ENCODE peak calls at places on chromosomes 2 and 18, in six cellular contexts. One of them, this sample, is unnamed.

GRCh38 chr2:43370146-43370545 is 143.7 kb upstream of the ZFP36L2 start:
- DNase-seq in GM23248: no peak
- DNase-seq in GM12891: no peak
- DNase-seq in stimulated activated CD4-positive, alpha-beta T cell treated with anti-CD3 and anti-CD28 coated beads, Interleukin-1b, Interleukin-23, amount 100 ng/mL, for 4 hours: no peak
- DNase-seq in left lung: no peak
- DNase-seq in activated CD8-positive, alpha-beta memory T cell treated with anti-CD3 and anti-CD28 coated beads, Interleukin-2, amount 50 U/mL, for 48 hours: no peak
- DNase-seq in this sample: no peak

GRCh38 chr2:69774984-69775982 is 33.3 kb downstream of the ANXA4 start:
- DNase-seq in GM23248: no peak
- DNase-seq in GM12891: no peak
- DNase-seq in stimulated activated CD4-positive, alpha-beta T cell treated with anti-CD3 and anti-CD28 coated beads, Interleukin-1b, Interleukin-23, amount 100 ng/mL, for 4 hours: no peak
- DNase-seq in left lung: no peak
- DNase-seq in activated CD8-positive, alpha-beta memory T cell treated with anti-CD3 and anti-CD28 coated beads, Interleukin-2, amount 50 U/mL, for 48 hours: no peak
- DNase-seq in this sample: no peak

GRCh38 chr2:100767224-100767653 is 52.7 kb upstream of the NPAS2 start:
- DNase-seq in GM23248: peak
- DNase-seq in GM12891: no peak
- DNase-seq in stimulated activated CD4-positive, alpha-beta T cell treated with anti-CD3 and anti-CD28 coated beads, Interleukin-1b, Interleukin-23, amount 100 ng/mL, for 4 hours: no peak
- DNase-seq in left lung: no peak
- DNase-seq in activated CD8-positive, alpha-beta memory T cell treated with anti-CD3 and anti-CD28 coated beads, Interleukin-2, amount 50 U/mL, for 48 hours: no peak
- DNase-seq in this sample: peak

GRCh38 chr2:71798266-71799012 is 345.1 kb downstream of the DYSF start:
- DNase-seq in GM23248: peak
- DNase-seq in GM12891: no peak
- DNase-seq in stimulated activated CD4-positive, alpha-beta T cell treated with anti-CD3 and anti-CD28 coated beads, Interleukin-1b, Interleukin-23, amount 100 ng/mL, for 4 hours: no peak
- DNase-seq in left lung: no peak
- DNase-seq in activated CD8-positive, alpha-beta memory T cell treated with anti-CD3 and anti-CD28 coated beads, Interleukin-2, amount 50 U/mL, for 48 hours: peak
- DNase-seq in this sample: peak

GRCh38 chr2:219812672-219813071 is 185.2 kb downstream of the SLC4A3 start:
- DNase-seq in GM23248: no peak
- DNase-seq in GM12891: no peak
- DNase-seq in stimulated activated CD4-positive, alpha-beta T cell treated with anti-CD3 and anti-CD28 coated beads, Interleukin-1b, Interleukin-23, amount 100 ng/mL, for 4 hours: no peak
- DNase-seq in left lung: no peak
- DNase-seq in activated CD8-positive, alpha-beta memory T cell treated with anti-CD3 and anti-CD28 coated beads, Interleukin-2, amount 50 U/mL, for 48 hours: no peak
- DNase-seq in this sample: no peak

GRCh38 chr18:54173250-54173649 is 51.2 kb downstream of the MBD2 start:
- DNase-seq in GM23248: no peak
- DNase-seq in GM12891: no peak
- DNase-seq in stimulated activated CD4-positive, alpha-beta T cell treated with anti-CD3 and anti-CD28 coated beads, Interleukin-1b, Interleukin-23, amount 100 ng/mL, for 4 hours: no peak
- DNase-seq in left lung: no peak
- DNase-seq in activated CD8-positive, alpha-beta memory T cell treated with anti-CD3 and anti-CD28 coated beads, Interleukin-2, amount 50 U/mL, for 48 hours: no peak
- DNase-seq in this sample: no peak

GRCh38 chr2:28327963-28328922 is 64.4 kb upstream of the FOSL2 start:
- DNase-seq in GM23248: peak
- DNase-seq in GM12891: no peak
- DNase-seq in stimulated activated CD4-positive, alpha-beta T cell treated with anti-CD3 and anti-CD28 coated beads, Interleukin-1b, Interleukin-23, amount 100 ng/mL, for 4 hours: no peak
- DNase-seq in left lung: no peak
- DNase-seq in activated CD8-positive, alpha-beta memory T cell treated with anti-CD3 and anti-CD28 coated beads, Interleukin-2, amount 50 U/mL, for 48 hours: no peak
- DNase-seq in this sample: peak

GRCh38 chr2:58376592-58376991 is 135.5 kb upstream of the FANCL start:
- DNase-seq in GM23248: peak
- DNase-seq in GM12891: no peak
- DNase-seq in stimulated activated CD4-positive, alpha-beta T cell treated with anti-CD3 and anti-CD28 coated beads, Interleukin-1b, Interleukin-23, amount 100 ng/mL, for 4 hours: no peak
- DNase-seq in left lung: no peak
- DNase-seq in activated CD8-positive, alpha-beta memory T cell treated with anti-CD3 and anti-CD28 coated beads, Interleukin-2, amount 50 U/mL, for 48 hours: no peak
- DNase-seq in this sample: peak

GRCh38 chr18:34991561-34991960 is 49.7 kb upstream of the MAPRE2 start:
- DNase-seq in GM23248: no peak
- DNase-seq in GM12891: no peak
- DNase-seq in stimulated activated CD4-positive, alpha-beta T cell treated with anti-CD3 and anti-CD28 coated beads, Interleukin-1b, Interleukin-23, amount 100 ng/mL, for 4 hours: no peak
- DNase-seq in left lung: no peak
- DNase-seq in activated CD8-positive, alpha-beta memory T cell treated with anti-CD3 and anti-CD28 coated beads, Interleukin-2, amount 50 U/mL, for 48 hours: no peak
- DNase-seq in this sample: no peak

GRCh38 chr2:54899576-54900200 is 150.6 kb downstream of the RTN4 start:
- DNase-seq in GM23248: peak
- DNase-seq in GM12891: no peak
- DNase-seq in stimulated activated CD4-positive, alpha-beta T cell treated with anti-CD3 and anti-CD28 coated beads, Interleukin-1b, Interleukin-23, amount 100 ng/mL, for 4 hours: no peak
- DNase-seq in left lung: no peak
- DNase-seq in activated CD8-positive, alpha-beta memory T cell treated with anti-CD3 and anti-CD28 coated beads, Interleukin-2, amount 50 U/mL, for 48 hours: no peak
- DNase-seq in this sample: peak

GRCh38 chr2:64655873-64656272 is 2.2 kb upstream of the SERTAD2 start:
- DNase-seq in GM23248: no peak
- DNase-seq in GM12891: no peak
- DNase-seq in stimulated activated CD4-positive, alpha-beta T cell treated with anti-CD3 and anti-CD28 coated beads, Interleukin-1b, Interleukin-23, amount 100 ng/mL, for 4 hours: no peak
- DNase-seq in left lung: no peak
- DNase-seq in activated CD8-positive, alpha-beta memory T cell treated with anti-CD3 and anti-CD28 coated beads, Interleukin-2, amount 50 U/mL, for 48 hours: no peak
- DNase-seq in this sample: peak

GRCh38 chr2:211901226-211901625 is 637.4 kb downstream of the ERBB4 start:
- DNase-seq in GM23248: no peak
- DNase-seq in GM12891: no peak
- DNase-seq in stimulated activated CD4-positive, alpha-beta T cell treated with anti-CD3 and anti-CD28 coated beads, Interleukin-1b, Interleukin-23, amount 100 ng/mL, for 4 hours: no peak
- DNase-seq in left lung: no peak
- DNase-seq in activated CD8-positive, alpha-beta memory T cell treated with anti-CD3 and anti-CD28 coated beads, Interleukin-2, amount 50 U/mL, for 48 hours: no peak
- DNase-seq in this sample: no peak

GRCh38 chr18:22282311-22283235 is 113.2 kb downstream of the GATA6 start:
- DNase-seq in GM23248: peak
- DNase-seq in GM12891: no peak
- DNase-seq in stimulated activated CD4-positive, alpha-beta T cell treated with anti-CD3 and anti-CD28 coated beads, Interleukin-1b, Interleukin-23, amount 100 ng/mL, for 4 hours: no peak
- DNase-seq in left lung: no peak
- DNase-seq in activated CD8-positive, alpha-beta memory T cell treated with anti-CD3 and anti-CD28 coated beads, Interleukin-2, amount 50 U/mL, for 48 hours: peak
- DNase-seq in this sample: peak

GRCh38 chr2:8576525-8577157 is 105.2 kb upstream of the ID2 start:
- DNase-seq in GM23248: no peak
- DNase-seq in GM12891: no peak
- DNase-seq in stimulated activated CD4-positive, alpha-beta T cell treated with anti-CD3 and anti-CD28 coated beads, Interleukin-1b, Interleukin-23, amount 100 ng/mL, for 4 hours: no peak
- DNase-seq in left lung: peak
- DNase-seq in activated CD8-positive, alpha-beta memory T cell treated with anti-CD3 and anti-CD28 coated beads, Interleukin-2, amount 50 U/mL, for 48 hours: no peak
- DNase-seq in this sample: no peak

GRCh38 chr18:7870855-7871254 is 303.7 kb downstream of the PTPRM start:
- DNase-seq in GM23248: peak
- DNase-seq in GM12891: no peak
- DNase-seq in stimulated activated CD4-positive, alpha-beta T cell treated with anti-CD3 and anti-CD28 coated beads, Interleukin-1b, Interleukin-23, amount 100 ng/mL, for 4 hours: no peak
- DNase-seq in left lung: no peak
- DNase-seq in activated CD8-positive, alpha-beta memory T cell treated with anti-CD3 and anti-CD28 coated beads, Interleukin-2, amount 50 U/mL, for 48 hours: no peak
- DNase-seq in this sample: peak

GRCh38 chr2:217559084-217559483 is 443.7 kb downstream of the TNS1 start:
- DNase-seq in GM23248: no peak
- DNase-seq in GM12891: no peak
- DNase-seq in stimulated activated CD4-positive, alpha-beta T cell treated with anti-CD3 and anti-CD28 coated beads, Interleukin-1b, Interleukin-23, amount 100 ng/mL, for 4 hours: no peak
- DNase-seq in left lung: no peak
- DNase-seq in activated CD8-positive, alpha-beta memory T cell treated with anti-CD3 and anti-CD28 coated beads, Interleukin-2, amount 50 U/mL, for 48 hours: no peak
- DNase-seq in this sample: no peak

GRCh38 chr2:120221616-120222015 is 1.6 kb downstream of the TMEM185B start:
- DNase-seq in GM23248: no peak
- DNase-seq in GM12891: no peak
- DNase-seq in stimulated activated CD4-positive, alpha-beta T cell treated with anti-CD3 and anti-CD28 coated beads, Interleukin-1b, Interleukin-23, amount 100 ng/mL, for 4 hours: no peak
- DNase-seq in left lung: no peak
- DNase-seq in activated CD8-positive, alpha-beta memory T cell treated with anti-CD3 and anti-CD28 coated beads, Interleukin-2, amount 50 U/mL, for 48 hours: peak
- DNase-seq in this sample: no peak

GRCh38 chr2:175605989-175606841 is 395.9 kb downstream of the LNPK start:
- DNase-seq in GM23248: peak
- DNase-seq in GM12891: no peak
- DNase-seq in stimulated activated CD4-positive, alpha-beta T cell treated with anti-CD3 and anti-CD28 coated beads, Interleukin-1b, Interleukin-23, amount 100 ng/mL, for 4 hours: no peak
- DNase-seq in left lung: no peak
- DNase-seq in activated CD8-positive, alpha-beta memory T cell treated with anti-CD3 and anti-CD28 coated beads, Interleukin-2, amount 50 U/mL, for 48 hours: no peak
- DNase-seq in this sample: peak

GRCh38 chr18:24790347-24790746 is 329.9 kb downstream of the HRH4 start:
- DNase-seq in GM23248: no peak
- DNase-seq in GM12891: no peak
- DNase-seq in stimulated activated CD4-positive, alpha-beta T cell treated with anti-CD3 and anti-CD28 coated beads, Interleukin-1b, Interleukin-23, amount 100 ng/mL, for 4 hours: no peak
- DNase-seq in left lung: no peak
- DNase-seq in activated CD8-positive, alpha-beta memory T cell treated with anti-CD3 and anti-CD28 coated beads, Interleukin-2, amount 50 U/mL, for 48 hours: no peak
- DNase-seq in this sample: no peak

GRCh38 chr2:95272299-95272751 is 1.9 kb upstream of the PROM2 start:
- DNase-seq in GM23248: no peak
- DNase-seq in GM12891: no peak
- DNase-seq in stimulated activated CD4-positive, alpha-beta T cell treated with anti-CD3 and anti-CD28 coated beads, Interleukin-1b, Interleukin-23, amount 100 ng/mL, for 4 hours: no peak
- DNase-seq in left lung: peak
- DNase-seq in activated CD8-positive, alpha-beta memory T cell treated with anti-CD3 and anti-CD28 coated beads, Interleukin-2, amount 50 U/mL, for 48 hours: peak
- DNase-seq in this sample: no peak

GRCh38 chr18:35415511-35416427 is 38.6 kb upstream of the ZNF396 start:
- DNase-seq in GM23248: peak
- DNase-seq in GM12891: no peak
- DNase-seq in stimulated activated CD4-positive, alpha-beta T cell treated with anti-CD3 and anti-CD28 coated beads, Interleukin-1b, Interleukin-23, amount 100 ng/mL, for 4 hours: no peak
- DNase-seq in left lung: no peak
- DNase-seq in activated CD8-positive, alpha-beta memory T cell treated with anti-CD3 and anti-CD28 coated beads, Interleukin-2, amount 50 U/mL, for 48 hours: no peak
- DNase-seq in this sample: peak

GRCh38 chr2:159185401-159186130 is 100.9 kb downstream of the WDSUB1 start:
- DNase-seq in GM23248: peak
- DNase-seq in GM12891: peak
- DNase-seq in stimulated activated CD4-positive, alpha-beta T cell treated with anti-CD3 and anti-CD28 coated beads, Interleukin-1b, Interleukin-23, amount 100 ng/mL, for 4 hours: no peak
- DNase-seq in left lung: no peak
- DNase-seq in activated CD8-positive, alpha-beta memory T cell treated with anti-CD3 and anti-CD28 coated beads, Interleukin-2, amount 50 U/mL, for 48 hours: no peak
- DNase-seq in this sample: peak

GRCh38 chr2:5706717-5707455 is 14.7 kb downstream of the SOX11 start:
- DNase-seq in GM23248: no peak
- DNase-seq in GM12891: no peak
- DNase-seq in stimulated activated CD4-positive, alpha-beta T cell treated with anti-CD3 and anti-CD28 coated beads, Interleukin-1b, Interleukin-23, amount 100 ng/mL, for 4 hours: no peak
- DNase-seq in left lung: no peak
- DNase-seq in activated CD8-positive, alpha-beta memory T cell treated with anti-CD3 and anti-CD28 coated beads, Interleukin-2, amount 50 U/mL, for 48 hours: no peak
- DNase-seq in this sample: no peak

GRCh38 chr2:25528173-25528572 is 145.2 kb downstream of the DTNB start:
- DNase-seq in GM23248: peak
- DNase-seq in GM12891: no peak
- DNase-seq in stimulated activated CD4-positive, alpha-beta T cell treated with anti-CD3 and anti-CD28 coated beads, Interleukin-1b, Interleukin-23, amount 100 ng/mL, for 4 hours: no peak
- DNase-seq in left lung: no peak
- DNase-seq in activated CD8-positive, alpha-beta memory T cell treated with anti-CD3 and anti-CD28 coated beads, Interleukin-2, amount 50 U/mL, for 48 hours: no peak
- DNase-seq in this sample: peak

GRCh38 chr2:73109796-73110540 is 2.8 kb downstream of the RAB11FIP5 start:
- DNase-seq in GM23248: no peak
- DNase-seq in GM12891: no peak
- DNase-seq in stimulated activated CD4-positive, alpha-beta T cell treated with anti-CD3 and anti-CD28 coated beads, Interleukin-1b, Interleukin-23, amount 100 ng/mL, for 4 hours: no peak
- DNase-seq in left lung: no peak
- DNase-seq in activated CD8-positive, alpha-beta memory T cell treated with anti-CD3 and anti-CD28 coated beads, Interleukin-2, amount 50 U/mL, for 48 hours: no peak
- DNase-seq in this sample: no peak

GRCh38 chr2:142218471-142218870 is 87.7 kb upstream of the LRP1B start:
- DNase-seq in GM23248: peak
- DNase-seq in GM12891: no peak
- DNase-seq in stimulated activated CD4-positive, alpha-beta T cell treated with anti-CD3 and anti-CD28 coated beads, Interleukin-1b, Interleukin-23, amount 100 ng/mL, for 4 hours: no peak
- DNase-seq in left lung: no peak
- DNase-seq in activated CD8-positive, alpha-beta memory T cell treated with anti-CD3 and anti-CD28 coated beads, Interleukin-2, amount 50 U/mL, for 48 hours: no peak
- DNase-seq in this sample: no peak

GRCh38 chr2:33022989-33023731 is 76.4 kb downstream of the LTBP1 start:
- DNase-seq in GM23248: peak
- DNase-seq in GM12891: no peak
- DNase-seq in stimulated activated CD4-positive, alpha-beta T cell treated with anti-CD3 and anti-CD28 coated beads, Interleukin-1b, Interleukin-23, amount 100 ng/mL, for 4 hours: no peak
- DNase-seq in left lung: no peak
- DNase-seq in activated CD8-positive, alpha-beta memory T cell treated with anti-CD3 and anti-CD28 coated beads, Interleukin-2, amount 50 U/mL, for 48 hours: no peak
- DNase-seq in this sample: peak

GRCh38 chr2:33272001-33272400 is 204.4 kb upstream of the RASGRP3 start:
- DNase-seq in GM23248: peak
- DNase-seq in GM12891: peak
- DNase-seq in stimulated activated CD4-positive, alpha-beta T cell treated with anti-CD3 and anti-CD28 coated beads, Interleukin-1b, Interleukin-23, amount 100 ng/mL, for 4 hours: no peak
- DNase-seq in left lung: no peak
- DNase-seq in activated CD8-positive, alpha-beta memory T cell treated with anti-CD3 and anti-CD28 coated beads, Interleukin-2, amount 50 U/mL, for 48 hours: no peak
- DNase-seq in this sample: peak

GRCh38 chr2:150909613-150910012 is 352.1 kb downstream of the RBM43 start:
- DNase-seq in GM23248: peak
- DNase-seq in GM12891: no peak
- DNase-seq in stimulated activated CD4-positive, alpha-beta T cell treated with anti-CD3 and anti-CD28 coated beads, Interleukin-1b, Interleukin-23, amount 100 ng/mL, for 4 hours: no peak
- DNase-seq in left lung: no peak
- DNase-seq in activated CD8-positive, alpha-beta memory T cell treated with anti-CD3 and anti-CD28 coated beads, Interleukin-2, amount 50 U/mL, for 48 hours: no peak
- DNase-seq in this sample: peak

GRCh38 chr18:55421612-55422381 is 166.2 kb downstream of the TCF4 start:
- DNase-seq in GM23248: peak
- DNase-seq in GM12891: no peak
- DNase-seq in stimulated activated CD4-positive, alpha-beta T cell treated with anti-CD3 and anti-CD28 coated beads, Interleukin-1b, Interleukin-23, amount 100 ng/mL, for 4 hours: no peak
- DNase-seq in left lung: no peak
- DNase-seq in activated CD8-positive, alpha-beta memory T cell treated with anti-CD3 and anti-CD28 coated beads, Interleukin-2, amount 50 U/mL, for 48 hours: no peak
- DNase-seq in this sample: peak

GRCh38 chr2:54455584-54456525 is at the start of gene SPTBN1:
- DNase-seq in GM23248: peak
- DNase-seq in GM12891: peak
- DNase-seq in stimulated activated CD4-positive, alpha-beta T cell treated with anti-CD3 and anti-CD28 coated beads, Interleukin-1b, Interleukin-23, amount 100 ng/mL, for 4 hours: peak
- DNase-seq in left lung: peak
- DNase-seq in activated CD8-positive, alpha-beta memory T cell treated with anti-CD3 and anti-CD28 coated beads, Interleukin-2, amount 50 U/mL, for 48 hours: peak
- DNase-seq in this sample: peak